ENCODE peak calls at places on chromosomes 16 and 17, in nine cellular contexts. L, B, W, H, K, R, V, M and U are unnamed samples.

GRCh38 chr17:83196088-83196765 is 116.8 kb downstream of the METRNL start:
- DNase-seq in L (no peak), B (peak), W (no peak), H (no peak), K (peak), R (no peak), V (no peak), M (no peak), U (no peak)

GRCh38 chr16:72247821-72248253 is 75.9 kb upstream of the PMFBP1 start:
- DNase-seq in L (no peak), B (peak), W (no peak), H (no peak), K (peak), R (no peak), V (no peak), M (no peak), U (no peak)

GRCh38 chr16:65774350-65774749 is 592.1 kb upstream of the CDH5 start:
- DNase-seq in L (no peak), B (no peak), W (no peak), H (no peak), K (no peak), R (no peak), V (no peak), M (no peak), U (no peak)

GRCh38 chr17:74922172-74922571 is 883 bp downstream of the USH1G start:
- DNase-seq in L (no peak), B (no peak), W (no peak), H (no peak), K (no peak), R (no peak), V (no peak), M (no peak), U (no peak)

GRCh38 chr17:82277851-82278250 is 4.4 kb upstream of the CSNK1D start:
- DNase-seq in L (no peak), B (no peak), W (no peak), H (no peak), K (no peak), R (no peak), V (no peak), M (no peak), U (no peak)

GRCh38 chr17:76623271-76624146 is 20.0 kb downstream of the ST6GALNAC1 start:
- DNase-seq in L (peak), B (peak), W (peak), H (peak), K (peak), R (no peak), V (peak), M (peak), U (peak)

GRCh38 chr16:10080031-10080772 is 102.0 kb downstream of the GRIN2A start:
- DNase-seq in L (peak), B (peak), W (no peak), H (peak), K (peak), R (no peak), V (no peak), M (no peak), U (no peak)

GRCh38 chr17:65564793-65565192 is 3.3 kb upstream of the AXIN2 start:
- DNase-seq in L (peak), B (no peak), W (no peak), H (no peak), K (no peak), R (no peak), V (no peak), M (peak), U (no peak)

GRCh38 chr17:49439673-49440571 is 25.2 kb upstream of the PHB1 start:
- DNase-seq in L (no peak), B (peak), W (no peak), H (no peak), K (peak), R (no peak), V (no peak), M (no peak), U (no peak)

GRCh38 chr17:40025991-40026815 is 11.0 kb downstream of the CSF3 start:
- DNase-seq in L (no peak), B (no peak), W (no peak), H (no peak), K (no peak), R (no peak), V (no peak), M (no peak), U (no peak)

GRCh38 chr17:73228748-73229236 is 32.9 kb downstream of the CPSF4L start:
- DNase-seq in L (no peak), B (peak), W (peak), H (peak), K (peak), R (no peak), V (no peak), M (no peak), U (no peak)

GRCh38 chr17:83182620-83183063 is 103.2 kb downstream of the METRNL start:
- DNase-seq in L (no peak), B (no peak), W (no peak), H (no peak), K (peak), R (no peak), V (no peak), M (no peak), U (no peak)

GRCh38 chr16:86809458-86809955 is 231.2 kb downstream of the FOXL1 start:
- DNase-seq in L (no peak), B (peak), W (no peak), H (peak), K (peak), R (no peak), V (no peak), M (no peak), U (no peak)

GRCh38 chr17:81256616-81257015 is 17.5 kb downstream of the NDUFAF8 start:
- DNase-seq in L (no peak), B (peak), W (no peak), H (no peak), K (peak), R (no peak), V (no peak), M (no peak), U (no peak)

GRCh38 chr17:76574166-76574565 is 11.5 kb downstream of the ST6GALNAC2 start:
- DNase-seq in L (no peak), B (no peak), W (no peak), H (no peak), K (no peak), R (no peak), V (no peak), M (no peak), U (no peak)

GRCh38 chr17:3986939-3987335 is 22.7 kb upstream of the ATP2A3 start:
- DNase-seq in L (no peak), B (no peak), W (no peak), H (no peak), K (no peak), R (no peak), V (no peak), M (no peak), U (no peak)

GRCh38 chr17:63442549-63443035 is 3.5 kb downstream of the CYB561 start:
- DNase-seq in L (no peak), B (no peak), W (no peak), H (peak), K (no peak), R (no peak), V (no peak), M (no peak), U (no peak)

GRCh38 chr16:73302942-73303341 is 255.0 kb upstream of the ZFHX3 start:
- DNase-seq in L (no peak), B (no peak), W (no peak), H (no peak), K (no peak), R (no peak), V (no peak), M (no peak), U (no peak)